ENCODE peak calls at places on chromosomes 11 and 22, in seven cellular contexts. N is HCT116; O is IMR-90; B is trophoblast cell; P is CD8-positive, alpha-beta memory T cell; M is uterus; V is neural progenitor cell. S is an unnamed sample. For H3K4me1, the result is how much of the 10 kb centered on the place peaks cover.

GRCh38 chr11:134367781-134368180 is 36.0 kb downstream of the GLB1L2 start:
- DNase-seq in N (no peak), O (no peak), B (no peak), P (peak), M (no peak), V (no peak), S (no peak)

GRCh38 chr11:1204381-1205101 is 18.3 kb upstream of the MUC5B start:
- DNase-seq in N (no peak), O (no peak), B (no peak), P (peak), M (no peak), V (no peak), S (peak)

GRCh38 chr22:32473388-32473952 is 1.1 kb upstream of the FBXO7 start:
- DNase-seq in N (peak), O (peak), B (peak), P (peak), M (no peak), V (peak), S (peak)

GRCh38 chr11:17188675-17189074 is 19.1 kb downstream of the PIK3C2A start:
- DNase-seq in N (no peak), O (no peak), B (no peak), P (no peak), M (no peak), V (peak), S (no peak)

GRCh38 chr11:117663826-117664225 is 133.2 kb downstream of the DSCAML1 start:
- DNase-seq in N (no peak), O (no peak), B (no peak), P (no peak), M (peak), V (peak), S (peak)

GRCh38 chr11:18259259-18259658 is 6.8 kb upstream of the SAA1 start:
- DNase-seq in N (no peak), O (no peak), B (no peak), P (no peak), M (no peak), V (no peak), S (no peak)

GRCh38 chr11:112587664-112588063 is 327.0 kb upstream of the PLET1 start:
- DNase-seq in N (no peak), O (no peak), B (no peak), P (no peak), M (no peak), V (no peak), S (no peak)

GRCh38 chr11:35174666-35175065 is 35.7 kb downstream of the CD44 start:
- DNase-seq in N (no peak), O (peak), B (no peak), P (no peak), M (no peak), V (no peak), S (no peak)

GRCh38 chr11:65616575-65617001 is 1.0 kb downstream of the PCNX3 start:
- DNase-seq in N (no peak), O (no peak), B (no peak), P (no peak), M (no peak), V (no peak), S (no peak)

GRCh38 chr11:103709366-103709765 is 327.1 kb upstream of the DDI1 start:
- DNase-seq in N (no peak), O (no peak), B (no peak), P (no peak), M (no peak), V (no peak), S (no peak)

GRCh38 chr11:2426221-2426620 is 18.1 kb downstream of the TRPM5 start:
- DNase-seq in N (no peak), O (no peak), B (no peak), P (no peak), M (no peak), V (no peak), S (no peak)

GRCh38 chr11:69894126-69895047 is 75.2 kb upstream of the FGF3 start:
- DNase-seq in N (no peak), O (peak), B (peak), P (peak), M (no peak), V (no peak), S (no peak)

GRCh38 chr11:69209038-69209350 is 53.3 kb downstream of the SMIM38 start:
- DNase-seq in N (no peak), O (no peak), B (no peak), P (peak), M (no peak), V (no peak), S (no peak)

GRCh38 chr22:49853981-49854791 is 542 bp downstream of the ZBED4 start:
- DNase-seq in N (no peak), O (peak), B (peak), P (peak), M (no peak), V (peak), S (peak)

GRCh38 chr22:49592780-49593501 is 234.7 kb downstream of the BRD1 start:
- DNase-seq in N (no peak), O (no peak), B (no peak), P (no peak), M (no peak), V (no peak), S (no peak)

GRCh38 chr11:18792066-18792591 is 531 bp upstream of the PTPN5 start:
- DNase-seq in N (no peak), O (no peak), B (no peak), P (no peak), M (no peak), V (no peak), S (no peak)

GRCh38 chr22:24159650-24160049 is 21.6 kb upstream of the SUSD2 start:
- DNase-seq in N (no peak), O (no peak), B (no peak), P (no peak), M (no peak), V (no peak), S (no peak)

GRCh38 chr11:43327987-43328386 is 16.2 kb downstream of the API5 start:
- DNase-seq in N (no peak), O (peak), B (peak), P (no peak), M (no peak), V (no peak), S (no peak)

GRCh38 chr11:61657566-61657965 is 22.6 kb upstream of the DAGLA start:
- DNase-seq in N (no peak), O (no peak), B (no peak), P (no peak), M (no peak), V (no peak), S (no peak)

GRCh38 chr22:26718905-26719304 is 61.5 kb downstream of the MIAT start:
- DNase-seq in N (no peak), O (peak), B (no peak), P (no peak), M (no peak), V (no peak), S (no peak)

GRCh38 chr11:124801014-124801413 is 808 bp upstream of the MSANTD2 start:
- DNase-seq in N (no peak), O (peak), B (peak), P (no peak), M (no peak), V (no peak), S (no peak)

GRCh38 chr22:35663371-35663770 is 15.1 kb downstream of the APOL6 start:
- DNase-seq in N (no peak), O (no peak), B (no peak), P (no peak), M (no peak), V (no peak), S (no peak)

GRCh38 chr22:35656284-35656752 is 8.1 kb downstream of the APOL6 start:
- DNase-seq in N (no peak), O (no peak), B (peak), P (no peak), M (no peak), V (no peak), S (no peak)

GRCh38 chr22:35657571-35658312 is 9.5 kb downstream of the APOL6 start:
- DNase-seq in N (no peak), O (no peak), B (no peak), P (no peak), M (no peak), V (no peak), S (no peak)

GRCh38 chr22:35664955-35665577 is 16.8 kb downstream of the APOL6 start:
- DNase-seq in N (no peak), O (no peak), B (peak), P (no peak), M (no peak), V (no peak), S (no peak)

GRCh38 chr22:35661377-35661937 is 13.2 kb downstream of the APOL6 start:
- DNase-seq in N (no peak), O (peak), B (peak), P (no peak), M (no peak), V (no peak), S (no peak)
- H3K27ac ChIP-seq in N (no peak), O (no peak), B (no peak), P (peak), M (peak), V (no peak), S (peak)

DNA sequence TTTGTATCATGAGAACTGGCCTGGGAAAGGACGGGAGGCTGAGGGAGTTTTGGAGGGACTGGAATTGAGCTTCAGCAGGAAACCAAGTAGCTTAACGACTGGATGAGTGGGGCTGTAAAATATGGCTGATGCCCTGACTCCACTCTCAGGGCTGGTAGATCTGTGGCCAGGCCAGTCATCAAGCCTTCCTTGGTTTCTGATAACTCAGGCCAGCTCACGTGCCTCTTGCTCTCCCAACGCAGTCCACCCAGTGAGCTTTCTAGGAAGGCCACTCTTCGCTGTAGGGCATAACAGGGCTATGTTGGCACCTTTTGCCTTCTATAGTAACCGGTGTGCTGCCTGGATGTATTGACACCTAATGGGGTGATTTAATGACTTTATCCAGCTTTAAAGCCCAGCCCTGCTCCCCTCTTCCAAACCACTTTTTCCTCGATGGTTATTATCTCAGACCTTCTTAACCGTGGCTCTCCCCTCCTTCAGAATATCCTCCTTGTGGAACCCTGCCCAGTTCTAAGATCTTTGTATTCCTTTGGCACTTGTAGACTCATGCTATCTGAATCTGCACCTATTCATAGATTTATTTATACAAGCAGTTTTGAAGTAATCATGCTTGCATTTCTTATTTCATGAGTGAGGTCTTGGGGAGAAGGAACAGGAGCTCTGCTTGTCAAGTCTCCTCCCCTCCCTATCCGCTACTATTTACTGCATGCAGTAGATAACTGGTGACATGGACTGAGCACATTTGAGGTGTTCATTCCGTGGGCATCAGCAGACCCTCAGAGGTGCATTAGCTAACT is 5.6 kb upstream of the MADD start:
- DNase-seq in N (no peak), O (peak), B (no peak), P (no peak), M (no peak), V (no peak), S (no peak)
- H3K4me1 ChIP-seq in N (under half), O (under half), B (under half), P (under half), M (under half), V (under half), S (under half)

GRCh38 chr11:27215471-27216267 is 147.3 kb downstream of the CCDC34 start:
- DNase-seq in N (no peak), O (no peak), B (no peak), P (no peak), M (peak), V (no peak), S (peak)

GRCh38 chr11:27217496-27217895 is 145.5 kb downstream of the CCDC34 start:
- DNase-seq in N (no peak), O (no peak), B (no peak), P (no peak), M (no peak), V (no peak), S (no peak)

GRCh38 chr11:27214713-27215112 is 148.3 kb downstream of the CCDC34 start:
- DNase-seq in N (no peak), O (no peak), B (no peak), P (no peak), M (no peak), V (no peak), S (no peak)

GRCh38 chr11:27217948-27218410 is 145.0 kb downstream of the CCDC34 start:
- DNase-seq in N (no peak), O (peak), B (peak), P (no peak), M (no peak), V (no peak), S (no peak)

DNA sequence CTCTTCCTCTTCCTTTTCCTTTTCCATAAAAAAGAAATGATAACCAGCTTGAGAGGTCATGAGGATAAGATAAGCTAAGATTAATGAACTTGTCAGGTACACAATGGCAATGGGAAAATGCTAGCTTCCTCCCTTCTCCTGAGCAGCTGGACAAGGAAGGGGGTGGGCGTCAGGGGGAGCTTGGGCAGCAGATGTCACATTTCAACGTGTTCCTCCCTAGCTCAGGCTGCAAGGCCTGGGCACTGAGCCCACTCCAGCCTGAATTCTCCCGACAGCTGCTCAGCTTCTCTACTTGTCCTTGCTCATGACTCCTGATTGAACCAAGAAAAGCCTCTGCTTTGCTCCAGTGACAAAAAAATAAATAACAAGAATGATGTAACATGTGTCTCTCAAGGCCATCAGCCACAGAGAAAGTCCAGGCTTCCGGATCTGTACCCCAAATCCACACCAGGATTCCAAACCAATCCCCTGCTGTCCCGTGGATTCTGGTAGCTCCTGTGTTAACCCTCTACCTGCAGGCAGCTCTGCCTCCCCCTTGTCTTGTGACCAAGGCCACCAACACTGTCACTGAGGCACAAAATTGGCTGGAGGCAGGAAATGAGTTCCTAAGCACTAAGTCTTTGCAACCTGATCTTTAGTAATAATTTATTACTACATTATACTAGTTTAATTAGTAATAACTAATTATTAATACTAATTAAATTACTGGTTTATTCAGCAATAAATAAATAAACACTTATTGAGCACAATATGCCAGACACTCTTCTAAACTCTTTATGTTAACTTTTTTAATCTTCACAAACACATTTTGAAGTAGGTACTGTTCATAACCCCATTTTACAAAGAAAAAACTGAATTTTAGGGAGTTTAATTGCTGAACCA is 146.5 kb downstream of the CCDC34 start:
- DNase-seq in N (no peak), O (peak), B (no peak), P (no peak), M (peak), V (no peak), S (peak)
- H3K27ac ChIP-seq in N (no peak), O (peak), B (no peak), P (no peak), M (peak), V (no peak), S (peak)

GRCh38 chr22:43232445-43232844 is 45.5 kb upstream of the TTLL12 start:
- DNase-seq in N (no peak), O (no peak), B (no peak), P (no peak), M (no peak), V (no peak), S (no peak)
- H3K4me1 ChIP-seq in N (under half), O (under half), B (under half), P (under half), M (under half), V (under half), S (under half)